ENCODE peak calls at places on chromosomes 5 and 9, in ten cellular contexts. O is A549, H is psoas muscle, C is OCI-LY7, Y is brain microvascular endothelial cell, Q is GM12878, X is astrocyte of the spinal cord, S is epithelial cell of esophagus, T is GM13977, A is sigmoid colon. U is an unnamed sample.

GRCh38 chr9:116267021-116267420 is 113.4 kb downstream of the PAPPA start:
- DNase-seq in Q (no peak), A (no peak), S (peak), T (no peak), O (no peak), H (no peak), X (peak), C (no peak), Y (no peak), U (no peak)

GRCh38 chr5:111278824-111279504 is 54.8 kb downstream of the CAMK4 start:
- DNase-seq in T (peak), Y (peak), H (peak), A (no peak), Q (peak), X (peak), O (peak), S (peak), C (peak), U (peak)

GRCh38 chr5:175712681-175713085 is 54.8 kb downstream of the HRH2 start:
- DNase-seq in H (peak), Q (no peak), Y (no peak), X (no peak), T (no peak), A (no peak), O (no peak), S (no peak), C (no peak), U (no peak)

GRCh38 chr5:133612021-133612860 is at the start of gene FSTL4:
- DNase-seq in Q (no peak), H (peak), T (peak), C (no peak), Y (no peak), X (no peak), S (peak), A (no peak), O (peak), U (peak)

GRCh38 chr9:93276973-93277372 is 93.0 kb downstream of the WNK2 start:
- DNase-seq in S (no peak), Y (no peak), C (peak), X (no peak), O (no peak), A (no peak), H (no peak), T (no peak), Q (no peak), U (no peak)

GRCh38 chr5:103476776-103477175 is 85.8 kb downstream of the NUDT12 start:
- DNase-seq in O (no peak), T (no peak), A (no peak), H (no peak), S (peak), C (no peak), X (no peak), Y (no peak), Q (no peak), U (no peak)

GRCh38 chr5:2739360-2740050 is 12.0 kb downstream of the IRX2 start:
- DNase-seq in Q (no peak), H (no peak), O (no peak), S (peak), Y (no peak), X (peak), C (no peak), T (no peak), A (no peak), U (no peak)

GRCh38 chr5:116438979-116439554 is 135.6 kb downstream of the SEMA6A start:
- DNase-seq in H (no peak), Y (no peak), X (no peak), O (no peak), Q (no peak), C (no peak), S (no peak), T (no peak), A (no peak), U (no peak)

GRCh38 chr9:113309204-113309813 is 6.1 kb upstream of the RNF183 start:
- DNase-seq in S (peak), H (no peak), A (no peak), Y (peak), O (peak), C (peak), T (peak), X (peak), Q (no peak), U (no peak)

GRCh38 chr9:131432597-131433301 is 38.9 kb downstream of the PRRC2B start:
- DNase-seq in S (peak), H (no peak), Y (peak), T (no peak), X (peak), O (no peak), Q (no peak), A (peak), C (no peak), U (no peak)

GRCh38 chr5:167889276-167889675 is 402.2 kb upstream of the WWC1 start:
- DNase-seq in S (no peak), Q (no peak), C (no peak), A (no peak), Y (no peak), H (no peak), X (no peak), T (no peak), O (no peak), U (no peak)

GRCh38 chr5:35857606-35858205 is 1.0 kb downstream of the IL7R start:
- DNase-seq in O (no peak), Q (no peak), T (no peak), Y (no peak), S (peak), X (peak), H (no peak), A (no peak), C (no peak), U (no peak)

GRCh38 chr5:45411971-45412612 is 284.1 kb downstream of the HCN1 start:
- DNase-seq in A (no peak), Y (no peak), H (no peak), X (peak), S (peak), C (no peak), T (no peak), O (no peak), Q (no peak), U (no peak)

GRCh38 chr9:133184971-133185370 is 21.3 kb upstream of the GBGT1 start:
- DNase-seq in A (peak), Q (no peak), H (no peak), S (peak), Y (peak), T (peak), O (peak), C (peak), X (peak), U (no peak)
- TF ChIP-seq CTCF in A (no peak), Q (peak), H (peak), S (peak), Y (peak), T (peak), O (peak), C (peak), X (peak), U (peak)

DNA sequence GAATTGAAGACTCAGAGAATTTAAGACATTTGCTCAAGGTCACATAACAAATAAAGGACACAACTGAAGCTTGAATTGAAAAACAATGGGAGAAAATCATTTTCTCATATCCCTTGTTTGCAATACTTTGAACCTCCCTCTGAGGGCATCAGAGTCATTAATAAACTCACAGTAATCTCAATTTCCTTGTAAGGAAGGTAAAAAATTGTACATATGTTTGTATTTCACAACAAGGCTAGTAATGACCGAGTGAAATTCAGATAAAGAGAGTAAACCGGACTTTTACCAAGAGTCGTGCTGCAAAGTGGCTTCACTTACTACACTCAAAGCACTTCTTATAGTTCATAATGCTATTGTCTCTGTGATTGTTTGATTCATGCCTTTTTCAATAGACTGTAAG is 665.0 kb downstream of the NR2F1-AS1 start:
- DNase-seq in Y (no peak), T (no peak), Q (no peak), X (peak), S (peak), H (no peak), O (no peak), A (no peak), C (no peak), U (no peak)
- TF ChIP-seq CTCF in Y (no peak), T (no peak), Q (no peak), X (peak), S (peak), H (no peak), O (peak), A (no peak), C (no peak), U (no peak)

GRCh38 chr9:16266648-16267276 is 603.7 kb downstream of the BNC2 start:
- DNase-seq in H (no peak), Q (no peak), A (no peak), T (no peak), S (no peak), X (no peak), O (no peak), C (no peak), Y (no peak), U (no peak)
- TF ChIP-seq CTCF in H (peak), Q (peak), A (no peak), T (peak), S (peak), X (peak), O (peak), C (peak), Y (peak), U (peak)

GRCh38 chr5:150989695-150990094 is 30.7 kb upstream of the GPX3 start:
- DNase-seq in O (no peak), Y (no peak), X (no peak), S (no peak), Q (no peak), H (no peak), T (no peak), C (peak), A (no peak), U (no peak)
- TF ChIP-seq CTCF in O (peak), Y (peak), X (peak), S (no peak), Q (peak), H (no peak), T (peak), C (peak), A (no peak), U (no peak)